ENCODE peak calls at places on chromosomes 2 and 18, in seven cellular contexts. R is endothelial cell of umbilical vein, W is ovary, I is transverse colon, F is fibroblast of mammary gland, C is adipocyte, L is GM12865. E is an unnamed sample.

GRCh38 chr2:136327162-136327852 is 209.4 kb upstream of the CXCR4 start:
- DNase-seq in R (peak), W (no peak), I (peak), F (no peak), C (no peak), L (peak), E (peak)

GRCh38 chr2:103459302-103459701 is 697.5 kb downstream of the TMEM182 start:
- DNase-seq in R (no peak), W (no peak), I (no peak), F (no peak), C (no peak), L (no peak), E (no peak)

GRCh38 chr2:97774425-97774824 is 61.0 kb downstream of the ZAP70 start:
- DNase-seq in R (peak), W (no peak), I (no peak), F (peak), C (no peak), L (no peak), E (no peak)

GRCh38 chr18:80033181-80034067 is 810 bp upstream of the RBFA start:
- DNase-seq in R (no peak), W (no peak), I (no peak), F (peak), C (no peak), L (no peak), E (peak)

GRCh38 chr2:45669109-45669508 is 17.6 kb downstream of the PRKCE start:
- DNase-seq in R (peak), W (no peak), I (no peak), F (peak), C (no peak), L (no peak), E (no peak)

GRCh38 chr2:72222829-72223564 is 75.3 kb upstream of the CYP26B1 start:
- DNase-seq in R (no peak), W (no peak), I (no peak), F (peak), C (peak), L (no peak), E (peak)

GRCh38 chr2:60066971-60067370 is 486.5 kb downstream of the BCL11A start:
- DNase-seq in R (no peak), W (no peak), I (no peak), F (no peak), C (no peak), L (no peak), E (no peak)

GRCh38 chr2:142010871-142011270 is 119.9 kb downstream of the LRP1B start:
- DNase-seq in R (no peak), W (no peak), I (no peak), F (no peak), C (peak), L (no peak), E (no peak)

GRCh38 chr2:88443353-88443938 is 9.0 kb downstream of the FOXI3 start:
- DNase-seq in R (no peak), W (no peak), I (no peak), F (no peak), C (no peak), L (no peak), E (no peak)

GRCh38 chr2:42755161-42755900 is 8.6 kb downstream of the OXER1 start:
- DNase-seq in R (no peak), W (no peak), I (no peak), F (peak), C (peak), L (no peak), E (peak)

GRCh38 chr18:58581265-58581664 is 47.6 kb downstream of the ALPK2 start:
- DNase-seq in R (no peak), W (no peak), I (no peak), F (peak), C (peak), L (no peak), E (no peak)

GRCh38 chr2:164621761-164622105 is 451 bp upstream of the GRB14 start:
- DNase-seq in R (no peak), W (no peak), I (peak), F (no peak), C (no peak), L (no peak), E (no peak)

GRCh38 chr2:97693476-97693875 is 19.9 kb upstream of the ZAP70 start:
- DNase-seq in R (no peak), W (no peak), I (no peak), F (peak), C (no peak), L (no peak), E (no peak)

GRCh38 chr2:173359231-173359630 is 4.6 kb downstream of the CDCA7 start:
- DNase-seq in R (no peak), W (no peak), I (no peak), F (no peak), C (no peak), L (peak), E (no peak)

GRCh38 chr18:76654536-76654935 is 159.5 kb upstream of the ZNF516 start:
- DNase-seq in R (no peak), W (no peak), I (no peak), F (peak), C (peak), L (no peak), E (peak)

GRCh38 chr2:178266445-178266844 is 72.1 kb downstream of the OSBPL6 start:
- DNase-seq in R (no peak), W (no peak), I (no peak), F (no peak), C (no peak), L (peak), E (no peak)

GRCh38 chr18:35073186-35074105 is 32.2 kb downstream of the MAPRE2 start:
- DNase-seq in R (peak), W (no peak), I (no peak), F (peak), C (peak), L (no peak), E (no peak)

GRCh38 chr18:35076556-35076955 is 35.3 kb downstream of the MAPRE2 start:
- DNase-seq in R (peak), W (no peak), I (no peak), F (peak), C (peak), L (no peak), E (peak)

GRCh38 chr18:35074581-35074980 is 33.4 kb downstream of the MAPRE2 start:
- DNase-seq in R (peak), W (no peak), I (no peak), F (no peak), C (no peak), L (no peak), E (no peak)

GRCh38 chr18:35076126-35076525 is 34.9 kb downstream of the MAPRE2 start:
- DNase-seq in R (no peak), W (no peak), I (no peak), F (no peak), C (no peak), L (no peak), E (no peak)

GRCh38 chr18:35075132-35075531 is 33.9 kb downstream of the MAPRE2 start:
- DNase-seq in R (no peak), W (no peak), I (no peak), F (no peak), C (no peak), L (no peak), E (no peak)
- H3K4me3 ChIP-seq in R (no peak), W (no peak), I (no peak), F (no peak), C (no peak), L (no peak), E (no peak)

GRCh38 chr2:85216051-85216431 is 82.8 kb downstream of the TCF7L1 start:
- DNase-seq in R (no peak), W (peak), I (no peak), F (peak), C (no peak), L (no peak), E (no peak)
- H3K4me3 ChIP-seq in R (no peak), W (no peak), I (no peak), F (no peak), C (peak), L (no peak), E (no peak)

DNA sequence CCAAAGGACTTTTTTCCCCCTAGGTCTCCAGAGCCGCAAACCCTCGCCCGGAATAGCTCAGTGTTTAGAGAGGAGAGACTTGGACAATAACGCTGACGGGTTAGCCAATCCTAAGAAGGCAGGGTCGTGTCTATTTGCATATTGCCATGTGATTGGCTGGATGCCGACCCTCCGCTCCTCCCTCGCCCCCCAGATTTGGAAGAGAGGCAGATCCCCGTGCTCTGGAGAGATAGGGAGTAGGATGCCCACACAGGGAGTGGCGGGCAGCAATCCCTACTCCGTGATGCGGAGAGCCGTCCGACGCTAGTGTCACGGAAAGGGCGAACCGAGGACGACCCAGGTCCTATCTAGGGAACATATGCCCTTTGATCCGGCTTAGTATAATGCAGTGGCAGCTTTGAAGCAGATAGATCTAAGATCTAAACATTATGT is 1.4 kb downstream of the WNT6 start:
- DNase-seq in R (peak), W (peak), I (peak), F (peak), C (peak), L (no peak), E (peak)
- H3K4me3 ChIP-seq in R (no peak), W (no peak), I (no peak), F (no peak), C (no peak), L (no peak), E (no peak)

DNA sequence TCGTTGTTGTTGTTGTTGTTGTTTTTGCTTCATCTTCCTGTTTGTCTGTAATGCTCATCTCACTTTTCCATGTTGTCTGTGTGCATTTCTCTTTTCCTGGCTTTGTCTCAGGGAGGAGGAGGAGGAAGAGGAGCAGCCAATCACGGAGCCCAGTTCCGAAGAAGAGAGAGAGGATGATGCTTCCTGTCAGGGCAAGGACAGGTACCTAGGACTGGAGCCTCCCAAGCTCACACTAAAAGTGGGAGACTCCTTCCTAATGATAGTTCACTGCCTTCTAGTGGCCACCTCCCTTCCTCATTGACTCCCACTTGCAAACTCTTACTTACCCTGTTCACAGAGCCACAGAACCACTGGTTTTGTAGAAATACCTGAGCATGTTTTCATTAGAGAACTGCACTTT is 179.6 kb downstream of the TPGS2 start:
- DNase-seq in R (no peak), W (no peak), I (no peak), F (no peak), C (no peak), L (no peak), E (no peak)
- H3K4me3 ChIP-seq in R (no peak), W (no peak), I (no peak), F (no peak), C (no peak), L (no peak), E (no peak)